ENCODE peak calls at places on chromosomes 13 and 19, in four cellular contexts. J, M, G and H are unnamed samples.

GRCh38 chr19:32448026-32448425 is 42.5 kb downstream of the DPY19L3 start:
- DNase-seq in J (no peak), M (no peak), G (no peak), H (no peak)

GRCh38 chr13:105908581-105908980 is 626.9 kb downstream of the EFNB2 start:
- DNase-seq in J (no peak), M (peak), G (no peak), H (no peak)

GRCh38 chr13:41179593-41180250 is 14.6 kb downstream of the KBTBD7 start:
- DNase-seq in J (no peak), M (peak), G (no peak), H (no peak)

GRCh38 chr13:93716623-93717022 is 490.0 kb downstream of the GPC6 start:
- DNase-seq in J (no peak), M (no peak), G (no peak), H (no peak)

GRCh38 chr13:106103779-106104178 is 431.7 kb downstream of the EFNB2 start:
- DNase-seq in J (no peak), M (no peak), G (no peak), H (no peak)

GRCh38 chr19:40611900-40612698 is 10.9 kb downstream of the LTBP4 start:
- DNase-seq in J (no peak), M (no peak), G (no peak), H (no peak)

GRCh38 chr13:44004881-44005280 is 125.2 kb downstream of the LACC1 start:
- DNase-seq in J (no peak), M (peak), G (no peak), H (no peak)

GRCh38 chr13:20911037-20911436 is 8.5 kb upstream of the XPO4 start:
- DNase-seq in J (no peak), M (no peak), G (no peak), H (no peak)

GRCh38 chr19:17296278-17296677 is 6.9 kb downstream of the ABHD8 start:
- DNase-seq in J (no peak), M (no peak), G (no peak), H (no peak)
- TF ChIP-seq CTCF in J (no peak), M (no peak), G (no peak), H (no peak)

GRCh38 chr13:37481858-37482227 is 116.7 kb downstream of the POSTN start:
- DNase-seq in J (no peak), M (no peak), G (no peak), H (no peak)
- TF ChIP-seq CTCF in J (no peak), M (no peak), G (no peak), H (no peak)

DNA sequence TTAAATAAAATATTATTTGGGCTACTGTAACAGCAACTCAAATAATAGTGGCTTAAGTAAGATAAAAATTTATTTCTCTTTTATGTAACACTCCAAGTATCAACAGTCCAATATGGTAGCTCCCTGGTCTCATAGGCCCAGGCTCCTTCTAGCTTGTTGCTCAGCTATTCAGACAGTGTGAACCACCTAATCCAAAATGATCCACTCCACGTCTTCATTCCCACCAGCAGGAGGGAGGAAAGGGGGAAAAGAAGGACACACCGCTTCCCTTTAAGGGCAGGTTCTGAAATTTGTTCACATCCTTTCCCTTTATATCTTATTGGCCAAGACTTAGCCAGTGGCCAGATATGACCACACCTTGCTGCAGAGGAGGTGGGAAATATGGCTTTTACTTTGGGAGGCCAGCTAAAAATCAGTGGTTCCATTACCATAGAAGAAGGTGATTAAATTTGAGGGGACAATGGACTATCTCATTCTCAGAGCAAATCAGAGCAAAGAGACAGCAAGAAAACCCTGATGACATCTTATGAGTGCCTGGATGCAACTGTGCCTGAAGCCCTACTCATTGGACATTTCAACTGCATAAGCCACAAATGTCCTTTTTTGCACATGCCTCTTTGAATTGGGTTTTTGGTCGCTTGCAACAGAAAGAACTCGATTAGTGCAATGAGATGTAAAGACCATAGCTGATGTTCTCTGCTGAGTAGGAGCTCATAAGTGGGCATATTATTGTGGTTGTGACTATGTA is 7.0 kb upstream of the EPOR start:
- DNase-seq in J (no peak), M (no peak), G (no peak), H (no peak)
- TF ChIP-seq CTCF in J (no peak), M (no peak), G (no peak), H (no peak)

GRCh38 chr19:1274852-1275259 is 474 bp upstream of the FAM174C start:
- DNase-seq in J (peak), M (no peak), G (no peak), H (no peak)

GRCh38 chr19:1275976-1276619 is 768 bp downstream of the FAM174C start:
- DNase-seq in J (no peak), M (no peak), G (no peak), H (no peak)

GRCh38 chr19:1274081-1274851 is 1.1 kb upstream of the FAM174C start:
- DNase-seq in J (no peak), M (no peak), G (no peak), H (no peak)

GRCh38 chr19:1276620-1277007 is 1.3 kb downstream of the FAM174C start:
- DNase-seq in J (no peak), M (no peak), G (no peak), H (no peak)

DNA sequence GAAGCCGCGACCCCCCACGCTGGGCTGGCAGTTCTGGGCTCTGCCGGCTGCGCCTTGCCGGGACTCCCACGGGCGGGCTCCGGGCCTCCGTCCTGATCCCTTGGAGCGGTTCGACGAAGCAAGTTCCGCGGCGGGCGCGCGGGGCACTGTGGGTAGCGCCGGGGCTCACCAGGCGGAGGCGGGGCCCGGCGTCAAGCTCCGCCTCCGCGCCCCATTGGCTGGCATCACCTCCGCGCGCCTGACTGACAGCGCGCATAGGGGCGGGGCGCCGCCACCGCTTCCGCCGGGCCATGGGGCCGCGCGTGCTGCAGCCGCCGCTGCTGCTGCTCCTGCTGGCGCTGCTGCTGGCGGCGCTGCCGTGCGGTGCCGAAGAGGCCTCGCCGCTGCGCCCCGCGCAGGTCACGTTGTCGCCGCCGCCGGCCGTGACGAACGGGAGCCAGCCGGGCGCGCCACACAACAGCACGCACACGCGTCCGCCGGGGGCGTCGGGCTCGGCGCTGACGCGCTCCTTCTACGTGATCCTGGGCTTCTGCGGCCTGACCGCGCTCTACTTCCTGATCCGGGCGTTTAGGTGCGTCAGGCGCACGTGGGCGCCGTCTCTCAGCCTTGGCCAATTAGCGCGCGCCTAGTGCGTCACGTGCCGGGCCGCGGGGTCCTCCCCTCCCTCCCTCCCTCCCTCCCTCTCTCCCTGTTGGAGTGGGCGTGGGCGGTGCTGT is at the start of gene FAM174C:
- DNase-seq in J (peak), M (peak), G (peak), H (peak)
- TF ChIP-seq CTCF in J (no peak), M (no peak), G (no peak), H (no peak)

GRCh38 chr13:45681101-45681500 is 21.0 kb upstream of the CBY2 start:
- DNase-seq in J (no peak), M (no peak), G (no peak), H (peak)

GRCh38 chr13:45678282-45678681 is 23.8 kb upstream of the CBY2 start:
- DNase-seq in J (peak), M (no peak), G (no peak), H (no peak)

GRCh38 chr13:45682494-45683008 is 19.6 kb upstream of the CBY2 start:
- DNase-seq in J (no peak), M (no peak), G (no peak), H (no peak)

DNA sequence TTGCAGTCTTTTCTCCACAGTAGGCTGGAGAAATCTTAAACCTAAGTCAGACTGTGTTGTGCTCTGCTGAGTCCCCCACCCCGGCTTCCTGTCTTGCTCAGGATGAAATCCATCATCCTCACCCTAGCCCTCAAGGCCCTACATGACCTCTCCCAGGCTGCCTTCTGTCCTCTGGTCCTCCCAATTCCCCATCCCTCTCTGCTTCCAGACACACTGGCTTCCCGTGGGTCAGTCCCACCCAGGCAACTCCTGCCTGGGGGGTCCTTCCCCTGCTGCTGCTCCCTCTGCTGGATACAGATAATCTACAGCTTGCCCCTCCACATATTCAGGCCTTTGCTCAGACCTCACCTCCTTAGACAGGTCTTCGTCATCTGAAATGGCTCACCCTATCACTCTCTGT is 18.4 kb upstream of the CBY2 start:
- DNase-seq in J (peak), M (no peak), G (no peak), H (peak)
- TF ChIP-seq CTCF in J (peak), M (peak), G (no peak), H (peak)

GRCh38 chr13:30880756-30881155 is 25.3 kb upstream of the MEDAG start:
- DNase-seq in J (no peak), M (peak), G (no peak), H (no peak)
- TF ChIP-seq CTCF in J (no peak), M (no peak), G (no peak), H (no peak)